ENCODE peak calls at places on chromosomes 11 and 22, in nine cellular contexts. C, D, N, Q, T, M, H, W and G are unnamed samples.

GRCh38 chr11:118098996-118099837 is 12.5 kb upstream of the SMIM35 start:
- DNase-seq in C (no peak), D (no peak), N (no peak), Q (peak), T (no peak), M (no peak), H (no peak), W (no peak), G (no peak)

GRCh38 chr11:116901211-116901610 is 63.8 kb upstream of the APOA1 start:
- DNase-seq in C (no peak), D (no peak), N (no peak), Q (no peak), T (no peak), M (no peak), H (no peak), W (peak), G (no peak)

GRCh38 chr11:124474079-124474478 is 28.6 kb upstream of the OR8B8 start:
- DNase-seq in C (no peak), D (no peak), N (no peak), Q (no peak), T (no peak), M (no peak), H (no peak), W (no peak), G (no peak)

GRCh38 chr11:77143405-77144020 is 15.5 kb downstream of the MYO7A start:
- DNase-seq in C (no peak), D (no peak), N (no peak), Q (no peak), T (no peak), M (no peak), H (no peak), W (no peak), G (no peak)

GRCh38 chr22:18032455-18033101 is 8.2 kb upstream of the MICAL3 start:
- DNase-seq in C (no peak), D (no peak), N (no peak), Q (no peak), T (peak), M (no peak), H (no peak), W (no peak), G (peak)

GRCh38 chr22:44409211-44409648 is 88.8 kb downstream of the RTL6 start:
- DNase-seq in C (no peak), D (no peak), N (no peak), Q (no peak), T (no peak), M (no peak), H (peak), W (no peak), G (no peak)

GRCh38 chr22:25357606-25358420 is 138.4 kb downstream of the CRYBB2 start:
- DNase-seq in C (no peak), D (no peak), N (no peak), Q (no peak), T (no peak), M (no peak), H (peak), W (no peak), G (no peak)

GRCh38 chr22:49377306-49377705 is 450.4 kb downstream of the BRD1 start:
- DNase-seq in C (no peak), D (no peak), N (no peak), Q (no peak), T (no peak), M (no peak), H (no peak), W (no peak), G (no peak)

GRCh38 chr22:47294222-47294532 is 531.7 kb downstream of the TBC1D22A start:
- DNase-seq in C (no peak), D (peak), N (no peak), Q (no peak), T (peak), M (no peak), H (no peak), W (no peak), G (no peak)

GRCh38 chr11:123055132-123055924 is 6.6 kb downstream of the HSPA8 start:
- DNase-seq in C (no peak), D (no peak), N (no peak), Q (no peak), T (no peak), M (no peak), H (no peak), W (no peak), G (no peak)

GRCh38 chr11:44813401-44813800 is 86.6 kb downstream of the TSPAN18 start:
- DNase-seq in C (no peak), D (no peak), N (no peak), Q (no peak), T (no peak), M (no peak), H (no peak), W (peak), G (no peak)

GRCh38 chr11:2737876-2738275 is 38.1 kb upstream of the KCNQ1OT1 start:
- DNase-seq in C (no peak), D (no peak), N (no peak), Q (no peak), T (peak), M (no peak), H (no peak), W (peak), G (no peak)

GRCh38 chr11:9858822-9859221 is 194.9 kb downstream of the SWAP70 start:
- DNase-seq in C (no peak), D (no peak), N (no peak), Q (no peak), T (peak), M (peak), H (no peak), W (no peak), G (no peak)

GRCh38 chr22:49855491-49855911 is 1.9 kb downstream of the ZBED4 start:
- DNase-seq in C (no peak), D (no peak), N (no peak), Q (no peak), T (peak), M (no peak), H (no peak), W (no peak), G (peak)

GRCh38 chr22:30309981-30310672 is 16.6 kb downstream of the TBC1D10A start:
- DNase-seq in C (no peak), D (no peak), N (no peak), Q (peak), T (peak), M (peak), H (peak), W (no peak), G (peak)

GRCh38 chr11:110752890-110753289 is 40.7 kb upstream of the ARHGAP20 start:
- DNase-seq in C (no peak), D (no peak), N (no peak), Q (no peak), T (no peak), M (no peak), H (no peak), W (no peak), G (no peak)

GRCh38 chr22:37972527-37972926 is 11.8 kb downstream of the SOX10 start:
- DNase-seq in C (no peak), D (no peak), N (no peak), Q (no peak), T (no peak), M (no peak), H (no peak), W (no peak), G (no peak)

GRCh38 chr22:37521236-37521739 is 2.1 kb upstream of the CARD10 start:
- DNase-seq in C (no peak), D (no peak), N (no peak), Q (no peak), T (no peak), M (no peak), H (no peak), W (no peak), G (no peak)

GRCh38 chr11:20604864-20605601 is 5.6 kb downstream of the SLC6A5 start:
- DNase-seq in C (no peak), D (no peak), N (no peak), Q (no peak), T (no peak), M (no peak), H (no peak), W (no peak), G (no peak)

GRCh38 chr11:68216171-68216938 is 3.3 kb upstream of the KMT5B start:
- DNase-seq in C (no peak), D (no peak), N (no peak), Q (no peak), T (no peak), M (no peak), H (no peak), W (peak), G (no peak)